ENCODE peak calls at places on chromosomes 13 and 19, in ten cellular contexts. T, N, A, K, Q, X, O, Y, B and C are unnamed samples.

GRCh38 chr19:52296773-52297600 is at the start of gene ZNF480:
- DNase-seq in X (peak), N (peak), K (peak), A (peak), Q (peak), B (peak), T (peak), O (peak), Y (peak), C (peak)

GRCh38 chr13:79531542-79532239 is 50.7 kb downstream of the NDFIP2 start:
- DNase-seq in K (no peak), T (no peak), O (no peak), A (no peak), N (no peak), Y (no peak), B (no peak), X (no peak), Q (no peak), C (no peak)

GRCh38 chr19:1811942-1812425 is at the start of gene ATP8B3:
- DNase-seq in Y (no peak), X (no peak), A (no peak), B (no peak), N (no peak), T (no peak), Q (no peak), K (no peak), O (no peak), C (no peak)

GRCh38 chr19:43290568-43291359 is 21.4 kb upstream of the PSG9 start:
- DNase-seq in K (no peak), T (no peak), X (no peak), Y (peak), N (no peak), A (no peak), O (peak), Q (no peak), B (no peak), C (peak)

GRCh38 chr13:113545455-113545930 is 39.1 kb upstream of the TFDP1 start:
- DNase-seq in X (peak), N (peak), K (peak), Q (no peak), O (peak), T (no peak), A (no peak), B (peak), Y (no peak), C (peak)

GRCh38 chr13:75362026-75362425 is 119.9 kb downstream of the TBC1D4 start:
- DNase-seq in Y (no peak), K (peak), A (no peak), N (no peak), B (no peak), X (no peak), Q (no peak), T (no peak), O (no peak), C (no peak)

GRCh38 chr13:51230473-51231105 is 8.4 kb downstream of the FAM124A start:
- DNase-seq in Q (no peak), T (peak), K (no peak), Y (peak), B (no peak), O (peak), X (no peak), A (peak), N (peak), C (peak)

GRCh38 chr13:99316657-99317244 is 9.6 kb upstream of the GPR183 start:
- DNase-seq in O (no peak), N (no peak), X (no peak), T (no peak), Q (no peak), K (peak), Y (no peak), A (no peak), B (no peak), C (peak)

GRCh38 chr13:35531551-35531950 is 55.1 kb upstream of the MAB21L1 start:
- DNase-seq in K (no peak), T (no peak), B (no peak), O (no peak), Y (no peak), Q (no peak), N (no peak), A (no peak), X (no peak), C (no peak)

GRCh38 chr13:41528021-41528420 is 70.7 kb downstream of the RGCC start:
- DNase-seq in O (no peak), B (no peak), Q (no peak), A (no peak), T (no peak), N (no peak), Y (no peak), X (no peak), K (no peak), C (no peak)

GRCh38 chr19:31351212-31352193 is 2.3 kb upstream of the TSHZ3 start:
- DNase-seq in T (no peak), B (no peak), Q (peak), A (peak), Y (peak), X (no peak), O (peak), K (no peak), N (peak), C (peak)

GRCh38 chr19:54620464-54620863 is 9.8 kb upstream of the LILRB1 start:
- DNase-seq in Q (no peak), Y (no peak), X (no peak), N (no peak), K (no peak), A (no peak), T (no peak), B (no peak), O (no peak), C (no peak)

GRCh38 chr13:49400755-49401659 is 42.9 kb downstream of the CAB39L start:
- DNase-seq in Y (peak), O (peak), N (peak), A (peak), B (no peak), X (peak), Q (peak), K (no peak), T (peak), C (peak)

GRCh38 chr13:33322474-33322827 is 36.9 kb upstream of the STARD13 start:
- DNase-seq in Y (peak), A (peak), X (peak), T (no peak), Q (no peak), O (peak), K (no peak), N (peak), B (no peak), C (peak)

GRCh38 chr13:93151277-93151676 is 75.3 kb upstream of the GPC6 start:
- DNase-seq in K (no peak), T (no peak), A (no peak), O (peak), B (no peak), N (peak), Y (peak), Q (no peak), X (peak), C (peak)

GRCh38 chr19:7847664-7848063 is 17.6 kb downstream of the EVI5L start:
- DNase-seq in O (no peak), B (no peak), A (no peak), X (no peak), Y (no peak), T (no peak), N (no peak), Q (no peak), K (no peak), C (no peak)

GRCh38 chr19:49364083-49364687 is 508 bp downstream of the DKKL1 start:
- DNase-seq in A (peak), B (no peak), T (no peak), O (no peak), K (no peak), Q (no peak), N (no peak), Y (no peak), X (no peak), C (no peak)

GRCh38 chr19:18789883-18790565 is 1.1 kb downstream of the COMP start:
- DNase-seq in Q (peak), B (no peak), X (no peak), K (no peak), O (peak), A (no peak), T (no peak), N (no peak), Y (no peak), C (no peak)

GRCh38 chr13:19618925-19619324 is 14.5 kb upstream of the MPHOSPH8 start:
- DNase-seq in Y (peak), A (no peak), X (no peak), T (no peak), O (peak), B (peak), Q (peak), N (peak), K (no peak), C (peak)

GRCh38 chr19:45508931-45509691 is 1.8 kb downstream of the VASP start:
- DNase-seq in Q (peak), B (peak), X (no peak), Y (peak), K (peak), A (peak), N (peak), T (peak), O (peak), C (peak)

GRCh38 chr13:94345374-94346195 is 133.9 kb downstream of the DCT start:
- DNase-seq in X (no peak), N (no peak), K (no peak), O (peak), Q (no peak), A (no peak), T (no peak), B (no peak), Y (peak), C (peak)

GRCh38 chr19:33514885-33515485 is 6.6 kb downstream of the PEPD start:
- DNase-seq in Y (no peak), T (peak), Q (no peak), N (peak), B (no peak), O (no peak), K (peak), X (no peak), A (no peak), C (no peak)

GRCh38 chr13:30681489-30682242 is 53.7 kb upstream of the ALOX5AP start:
- DNase-seq in X (peak), Y (peak), A (no peak), K (no peak), Q (no peak), N (peak), T (no peak), O (peak), B (no peak), C (no peak)

GRCh38 chr19:42412661-42413076 is 14.5 kb downstream of the LIPE start:
- DNase-seq in Y (no peak), N (no peak), O (no peak), X (no peak), K (no peak), B (no peak), T (no peak), Q (no peak), A (no peak), C (no peak)

GRCh38 chr13:41544824-41545707 is 87.7 kb downstream of the RGCC start:
- DNase-seq in B (no peak), O (no peak), Y (no peak), T (no peak), A (no peak), N (no peak), Q (no peak), X (no peak), K (no peak), C (peak)

GRCh38 chr19:7535993-7536685 is 622 bp downstream of the PNPLA6 start:
- DNase-seq in Q (no peak), K (peak), A (no peak), O (no peak), T (no peak), X (no peak), N (no peak), B (no peak), Y (no peak), C (no peak)

GRCh38 chr13:59687028-59687427 is 476.7 kb downstream of the DIAPH3 start:
- DNase-seq in K (no peak), X (no peak), T (no peak), B (peak), O (no peak), A (no peak), Q (no peak), N (no peak), Y (no peak), C (no peak)

GRCh38 chr13:95188128-95188527 is 113.1 kb downstream of the ABCC4 start:
- DNase-seq in N (no peak), X (no peak), B (no peak), Y (no peak), O (peak), K (no peak), Q (no peak), A (no peak), T (no peak), C (no peak)

GRCh38 chr13:31042501-31043165 is 110.2 kb downstream of the TEX26 start:
- DNase-seq in Y (no peak), X (no peak), K (no peak), Q (no peak), A (no peak), O (no peak), T (no peak), B (no peak), N (no peak), C (no peak)

GRCh38 chr13:91313103-91313502 is 34.4 kb upstream of the MIR17HG start:
- DNase-seq in Q (peak), T (peak), X (no peak), O (peak), B (no peak), Y (peak), A (no peak), N (peak), K (no peak), C (peak)

GRCh38 chr19:6685962-6686627 is 16.1 kb upstream of the TNFSF14 start:
- DNase-seq in K (no peak), O (no peak), T (no peak), B (no peak), N (no peak), Q (no peak), X (no peak), Y (no peak), A (no peak), C (no peak)

GRCh38 chr19:47696635-47697034 is 16.6 kb upstream of the EHD2 start:
- DNase-seq in K (no peak), T (no peak), Y (no peak), X (no peak), A (no peak), Q (no peak), N (no peak), O (no peak), B (no peak), C (no peak)

GRCh38 chr13:22012676-22013075 is 341.8 kb downstream of the FGF9 start:
- DNase-seq in B (no peak), T (no peak), X (no peak), Q (no peak), O (no peak), K (no peak), N (no peak), A (no peak), Y (no peak), C (no peak)

GRCh38 chr13:43657485-43657884 is 129.3 kb downstream of the ENOX1 start:
- DNase-seq in X (no peak), A (no peak), O (no peak), N (no peak), T (no peak), K (no peak), B (no peak), Q (no peak), Y (no peak), C (no peak)

GRCh38 chr19:46537136-46538097 is 41.8 kb upstream of the PNMA8B start:
- DNase-seq in K (peak), T (peak), A (peak), O (peak), Y (peak), N (peak), Q (peak), X (no peak), B (peak), C (no peak)

GRCh38 chr19:34120846-34121639 is 51.3 kb upstream of the LSM14A start:
- DNase-seq in Y (peak), N (peak), X (no peak), K (no peak), A (no peak), O (peak), B (peak), T (peak), Q (peak), C (peak)

GRCh38 chr19:35109395-35110112 is 6.1 kb upstream of the FXYD3 start:
- DNase-seq in K (no peak), X (no peak), Y (no peak), Q (peak), B (no peak), T (no peak), N (no peak), O (no peak), A (no peak), C (no peak)

GRCh38 chr19:45001087-45001739 is at the start of gene RELB:
- DNase-seq in A (peak), O (peak), X (peak), T (peak), N (peak), K (peak), Y (peak), Q (peak), B (peak), C (peak)

GRCh38 chr19:4700573-4700970 is 23.1 kb downstream of the DPP9 start:
- DNase-seq in A (no peak), X (no peak), O (no peak), B (no peak), K (no peak), T (no peak), Y (no peak), N (no peak), Q (no peak), C (no peak)

DNA sequence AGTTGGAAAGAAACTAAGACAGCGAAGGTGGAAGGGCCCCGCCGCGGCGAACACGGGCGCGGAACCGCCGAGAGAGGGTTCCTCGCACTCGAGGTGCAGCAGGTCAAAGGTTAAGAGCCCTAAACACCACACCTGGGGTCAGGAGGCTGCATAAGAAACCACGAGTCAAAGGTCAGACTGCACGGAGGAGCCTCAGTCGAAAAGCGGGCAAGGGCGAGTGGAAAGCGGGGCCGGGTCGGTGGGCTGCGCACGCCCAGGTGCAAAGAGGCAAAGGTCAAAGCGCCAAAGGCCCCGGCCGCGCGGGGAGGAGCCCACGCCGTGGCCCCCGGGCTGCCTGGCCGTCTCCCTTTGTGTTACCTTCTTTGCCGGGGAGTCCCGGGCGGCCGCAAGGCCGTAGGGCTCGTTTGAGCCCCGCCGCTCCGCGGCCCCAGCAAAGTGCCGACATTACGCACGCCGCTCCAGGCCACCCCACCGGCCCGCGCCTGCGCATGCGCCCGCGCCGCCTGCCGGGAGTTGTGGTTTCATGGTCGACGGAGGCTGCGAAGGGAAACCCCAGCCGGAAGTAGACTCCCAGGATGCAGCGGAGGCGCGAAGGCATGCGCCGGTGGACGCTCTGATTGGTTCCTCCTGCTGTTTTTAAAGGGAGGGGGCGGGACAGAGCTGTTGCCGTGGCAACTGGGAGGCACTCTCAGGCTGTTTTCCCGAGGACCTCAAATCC is at the start of gene POLRMT:
- DNase-seq in Y (peak), K (peak), O (peak), B (peak), Q (peak), A (peak), T (peak), N (peak), X (peak), C (peak)
- TF ChIP-seq CTCF in Y (no peak), K (no peak), O (no peak), B (no peak), Q (no peak), A (no peak), T (peak), N (no peak), X (no peak), C (no peak)

GRCh38 chr13:46031581-46032263 is 20.8 kb downstream of the ZC3H13 start:
- DNase-seq in Q (no peak), K (no peak), O (peak), A (no peak), B (no peak), Y (no peak), N (no peak), X (no peak), T (no peak), C (no peak)
- H3K4me3 ChIP-seq in Q (no peak), K (no peak), O (no peak), A (no peak), B (no peak), Y (no peak), N (no peak), X (no peak), T (no peak), C (no peak)

GRCh38 chr13:64052526-64052925 is 2636.9 kb upstream of the PCDH20 start:
- DNase-seq in Q (no peak), B (no peak), O (no peak), K (no peak), Y (no peak), T (no peak), A (no peak), X (no peak), N (no peak), C (no peak)
- TF ChIP-seq CTCF in Q (no peak), B (peak), O (no peak), K (no peak), Y (no peak), T (no peak), A (no peak), X (no peak), N (no peak), C (no peak)

DNA sequence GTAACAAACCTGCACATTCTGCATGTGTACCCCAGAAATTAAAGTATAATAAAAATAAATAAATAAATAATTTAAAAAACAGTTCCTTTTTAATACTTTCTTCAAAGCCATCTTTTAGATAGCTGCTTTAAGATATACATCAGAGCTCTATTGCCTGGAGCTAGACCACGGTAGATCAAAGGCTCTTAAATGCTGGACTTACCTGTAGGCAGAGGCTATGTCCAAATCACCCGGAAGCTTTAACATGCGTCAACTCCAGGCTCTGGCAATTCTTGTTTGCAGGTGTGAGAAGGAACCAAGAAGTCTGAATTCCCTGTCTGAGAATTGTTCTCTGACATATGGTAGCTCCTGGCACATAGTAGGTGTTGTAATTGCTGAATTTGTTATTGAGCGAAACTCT is 1.6 kb upstream of the METTL21C start:
- DNase-seq in T (no peak), X (no peak), B (no peak), N (no peak), Q (no peak), K (no peak), A (no peak), O (no peak), Y (no peak), C (no peak)
- H3K4me3 ChIP-seq in T (no peak), X (no peak), B (no peak), N (no peak), Q (no peak), K (no peak), A (no peak), O (no peak), Y (no peak), C (no peak)

GRCh38 chr19:13428352-13428751 is 77.9 kb downstream of the CACNA1A start:
- DNase-seq in Y (peak), N (peak), B (peak), A (no peak), K (no peak), T (peak), X (no peak), O (peak), Q (no peak), C (no peak)
- TF ChIP-seq CTCF in Y (peak), N (peak), B (peak), A (no peak), K (peak), T (no peak), X (peak), O (peak), Q (peak), C (peak)

DNA sequence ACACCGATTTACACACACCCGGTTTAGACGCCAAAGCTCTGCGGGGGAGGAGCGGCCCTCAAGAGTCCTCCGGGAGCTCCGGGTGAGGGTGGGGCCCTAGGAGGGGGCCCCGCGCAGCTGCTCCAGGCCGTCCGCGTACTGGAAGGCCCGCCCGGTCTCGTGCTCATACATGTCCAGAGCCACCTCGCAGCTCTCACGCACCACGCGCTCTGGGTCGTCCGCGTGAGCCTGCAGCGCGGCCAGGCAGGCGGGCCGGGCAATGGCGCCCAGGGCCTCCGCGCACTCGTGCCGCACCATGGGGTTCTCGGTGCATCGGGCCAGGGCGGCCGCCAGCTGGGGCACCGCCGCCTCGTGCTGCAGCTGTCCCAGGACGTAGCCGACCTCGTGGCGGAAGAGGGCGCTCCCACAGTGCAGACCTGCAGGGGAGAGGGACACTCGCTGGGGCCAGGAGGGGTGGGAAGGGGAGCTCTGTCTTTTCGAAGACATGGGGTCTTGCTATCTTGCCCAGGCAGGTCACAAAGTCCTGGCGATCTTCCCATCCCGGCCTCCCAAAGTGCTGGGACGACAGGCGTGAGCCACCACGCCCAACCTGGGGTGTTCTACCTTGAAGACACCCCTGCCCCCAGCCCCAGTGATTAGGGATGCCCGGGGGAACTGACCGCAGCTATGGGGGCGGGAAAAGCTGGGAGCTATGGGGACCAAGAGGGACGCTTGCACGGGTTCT is 8.3 kb upstream of the SMIM44 start:
- DNase-seq in N (no peak), K (no peak), T (no peak), A (no peak), O (no peak), Q (no peak), Y (no peak), B (no peak), X (no peak), C (no peak)
- H3K4me3 ChIP-seq in N (no peak), K (no peak), T (no peak), A (no peak), O (no peak), Q (no peak), Y (no peak), B (no peak), X (no peak), C (no peak)

GRCh38 chr19:9914315-9915207 is 21.8 kb downstream of the OLFM2 start:
- DNase-seq in K (peak), Y (peak), Q (peak), N (peak), A (peak), T (peak), O (peak), B (peak), X (no peak), C (peak)
- TF ChIP-seq CTCF in K (peak), Y (peak), Q (peak), N (peak), A (peak), T (peak), O (no peak), B (peak), X (peak), C (peak)